ENCODE peak calls at places on chromosomes 12 and 14, in six cellular contexts. P, R, D, X, J and B are unnamed samples.

GRCh38 chr12:27257104-27257848 is 13.2 kb downstream of the STK38L start:
- DNase-seq in P (no peak), R (peak), D (no peak), X (no peak), J (no peak), B (no peak)

GRCh38 chr14:94679941-94680340 is 67.8 kb downstream of the SERPINA3 start:
- DNase-seq in P (no peak), R (no peak), D (no peak), X (no peak), J (no peak), B (no peak)

GRCh38 chr12:14953752-14954151 is 7.6 kb downstream of the ARHGDIB start:
- DNase-seq in P (no peak), R (no peak), D (no peak), X (no peak), J (no peak), B (no peak)

GRCh38 chr14:55451398-55451797 is 11.0 kb upstream of the TBPL2 start:
- DNase-seq in P (no peak), R (peak), D (no peak), X (no peak), J (no peak), B (no peak)

GRCh38 chr12:122850695-122851350 is 15.6 kb downstream of the HIP1R start:
- DNase-seq in P (no peak), R (no peak), D (no peak), X (no peak), J (no peak), B (no peak)

GRCh38 chr12:57454566-57455373 is at the start of gene INHBE:
- DNase-seq in P (peak), R (peak), D (no peak), X (no peak), J (peak), B (no peak)

GRCh38 chr14:51653855-51654548 is 2.3 kb downstream of the FRMD6 start:
- DNase-seq in P (no peak), R (no peak), D (no peak), X (no peak), J (no peak), B (no peak)

GRCh38 chr12:44873898-44874297 is 2.2 kb downstream of the NELL2 start:
- DNase-seq in P (no peak), R (peak), D (no peak), X (no peak), J (peak), B (no peak)

GRCh38 chr12:67155863-67156262 is 113.3 kb upstream of the CAND1 start:
- DNase-seq in P (no peak), R (peak), D (no peak), X (no peak), J (no peak), B (no peak)

GRCh38 chr12:132637811-132638210 is 19.2 kb downstream of the P2RX2 start:
- DNase-seq in P (no peak), R (no peak), D (no peak), X (no peak), J (no peak), B (no peak)

GRCh38 chr12:54586620-54587019 is 1.8 kb downstream of the PPP1R1A start:
- DNase-seq in P (no peak), R (no peak), D (no peak), X (no peak), J (no peak), B (no peak)

GRCh38 chr14:103741876-103742275 is 26.3 kb downstream of the ZFYVE21 start:
- DNase-seq in P (no peak), R (no peak), D (no peak), X (no peak), J (no peak), B (no peak)

GRCh38 chr12:96186902-96187301 is 7.3 kb upstream of the ELK3 start:
- DNase-seq in P (no peak), R (no peak), D (no peak), X (no peak), J (no peak), B (no peak)

GRCh38 chr12:68871899-68872298 is 61.1 kb downstream of the CPM start:
- DNase-seq in P (no peak), R (no peak), D (no peak), X (no peak), J (peak), B (no peak)

GRCh38 chr14:81102217-81102616 is 118.5 kb downstream of the GTF2A1 start:
- DNase-seq in P (no peak), R (no peak), D (no peak), X (no peak), J (no peak), B (no peak)

GRCh38 chr12:4144676-4145075 is 128.9 kb upstream of the CCND2 start:
- DNase-seq in P (no peak), R (no peak), D (no peak), X (no peak), J (no peak), B (no peak)

GRCh38 chr14:65940056-65940735 is 527.7 kb downstream of the FUT8 start:
- DNase-seq in P (no peak), R (no peak), D (no peak), X (no peak), J (peak), B (no peak)

GRCh38 chr12:89343127-89343526 is 9.2 kb downstream of the DUSP6 start:
- DNase-seq in P (peak), R (peak), D (no peak), X (no peak), J (no peak), B (no peak)

GRCh38 chr12:124947561-124948398 is 33.3 kb upstream of the UBC start:
- DNase-seq in P (no peak), R (no peak), D (no peak), X (no peak), J (no peak), B (no peak)

GRCh38 chr12:109466821-109467220 is 10.3 kb downstream of the KCTD10 start:
- DNase-seq in P (no peak), R (no peak), D (no peak), X (no peak), J (no peak), B (no peak)

GRCh38 chr12:88801227-88802225 is 221.3 kb upstream of the KITLG start:
- DNase-seq in P (no peak), R (peak), D (no peak), X (no peak), J (no peak), B (no peak)

GRCh38 chr12:53478865-53479264 is 20.4 kb downstream of the MAP3K12 start:
- DNase-seq in P (no peak), R (no peak), D (no peak), X (no peak), J (no peak), B (no peak)